ENCODE peak calls at places on chromosomes 5 and 9, in eight cellular contexts. One of them, this sample, is unnamed.

GRCh38 chr9:29999645-30000044 is 2384.8 kb upstream of the ACO1 start:
- DNase-seq in sigmoid colon: no peak
- DNase-seq in A172: no peak
- DNase-seq in RWPE1: no peak
- DNase-seq in activated T-helper 2 cell treated with anti-CD3 and anti-CD28 coated beads, Interferon-gamma antibody, Interleukin-2, Interleukin-4, amounts not matched to agents 10 μg/mL and 5 μg/mL and 100 μg/mL, durations not matched to agents 14 hours and 24 hours and 36 hours: no peak
- DNase-seq in body of pancreas: no peak
- DNase-seq in left cardiac atrium: no peak
- DNase-seq in bronchial epithelial cell: no peak
- DNase-seq in this sample: no peak

GRCh38 chr9:136516191-136516654 is 29.6 kb downstream of the NOTCH1 start:
- DNase-seq in A172: no peak
- DNase-seq in RWPE1: no peak
- DNase-seq in activated T-helper 2 cell treated with anti-CD3 and anti-CD28 coated beads, Interferon-gamma antibody, Interleukin-2, Interleukin-4, amounts not matched to agents 10 μg/mL and 5 μg/mL and 100 μg/mL, durations not matched to agents 14 hours and 24 hours and 36 hours: no peak
- DNase-seq in bronchial epithelial cell: no peak
- DNase-seq in left cardiac atrium: no peak
- DNase-seq in body of pancreas: no peak
- DNase-seq in sigmoid colon: no peak
- DNase-seq in this sample: no peak

GRCh38 chr9:1604942-1605560 is 410.1 kb upstream of the SMARCA2 start:
- DNase-seq in activated T-helper 2 cell treated with anti-CD3 and anti-CD28 coated beads, Interferon-gamma antibody, Interleukin-2, Interleukin-4, amounts not matched to agents 10 μg/mL and 5 μg/mL and 100 μg/mL, durations not matched to agents 14 hours and 24 hours and 36 hours: no peak
- DNase-seq in bronchial epithelial cell: peak; percentile 64
- DNase-seq in left cardiac atrium: no peak
- DNase-seq in A172: peak; percentile 15
- DNase-seq in sigmoid colon: no peak
- DNase-seq in RWPE1: peak; percentile 20
- DNase-seq in body of pancreas: no peak
- DNase-seq in this sample: peak; percentile 47

GRCh38 chr5:11894992-11895391 is 9.3 kb downstream of the CTNND2 start:
- DNase-seq in activated T-helper 2 cell treated with anti-CD3 and anti-CD28 coated beads, Interferon-gamma antibody, Interleukin-2, Interleukin-4, amounts not matched to agents 10 μg/mL and 5 μg/mL and 100 μg/mL, durations not matched to agents 14 hours and 24 hours and 36 hours: no peak
- DNase-seq in body of pancreas: peak; percentile 90
- DNase-seq in left cardiac atrium: no peak
- DNase-seq in bronchial epithelial cell: no peak
- DNase-seq in A172: no peak
- DNase-seq in RWPE1: no peak
- DNase-seq in sigmoid colon: no peak
- DNase-seq in this sample: no peak

GRCh38 chr5:107764976-107765684 is 94.4 kb upstream of the EFNA5 start:
- DNase-seq in RWPE1: no peak
- DNase-seq in left cardiac atrium: no peak
- DNase-seq in A172: no peak
- DNase-seq in bronchial epithelial cell: no peak
- DNase-seq in sigmoid colon: no peak
- DNase-seq in activated T-helper 2 cell treated with anti-CD3 and anti-CD28 coated beads, Interferon-gamma antibody, Interleukin-2, Interleukin-4, amounts not matched to agents 10 μg/mL and 5 μg/mL and 100 μg/mL, durations not matched to agents 14 hours and 24 hours and 36 hours: no peak
- DNase-seq in body of pancreas: no peak
- DNase-seq in this sample: no peak

GRCh38 chr9:36842560-36843530 is 191.2 kb downstream of the PAX5 start:
- DNase-seq in RWPE1: no peak
- DNase-seq in activated T-helper 2 cell treated with anti-CD3 and anti-CD28 coated beads, Interferon-gamma antibody, Interleukin-2, Interleukin-4, amounts not matched to agents 10 μg/mL and 5 μg/mL and 100 μg/mL, durations not matched to agents 14 hours and 24 hours and 36 hours: no peak
- DNase-seq in sigmoid colon: no peak
- DNase-seq in bronchial epithelial cell: no peak
- DNase-seq in A172: no peak
- DNase-seq in body of pancreas: no peak
- DNase-seq in left cardiac atrium: no peak
- DNase-seq in this sample: no peak

GRCh38 chr9:37969130-37969529 is 65.2 kb upstream of the SLC25A51 start:
- DNase-seq in bronchial epithelial cell: no peak
- DNase-seq in sigmoid colon: no peak
- DNase-seq in A172: peak; percentile 62
- DNase-seq in left cardiac atrium: peak; percentile 70
- DNase-seq in body of pancreas: peak; percentile 98
- DNase-seq in RWPE1: no peak
- DNase-seq in activated T-helper 2 cell treated with anti-CD3 and anti-CD28 coated beads, Interferon-gamma antibody, Interleukin-2, Interleukin-4, amounts not matched to agents 10 μg/mL and 5 μg/mL and 100 μg/mL, durations not matched to agents 14 hours and 24 hours and 36 hours: no peak
- DNase-seq in this sample: no peak

GRCh38 chr9:2729003-2729402 is 11.7 kb downstream of the KCNV2 start:
- DNase-seq in activated T-helper 2 cell treated with anti-CD3 and anti-CD28 coated beads, Interferon-gamma antibody, Interleukin-2, Interleukin-4, amounts not matched to agents 10 μg/mL and 5 μg/mL and 100 μg/mL, durations not matched to agents 14 hours and 24 hours and 36 hours: no peak
- DNase-seq in bronchial epithelial cell: peak; percentile 36
- DNase-seq in left cardiac atrium: no peak
- DNase-seq in A172: peak; percentile 26
- DNase-seq in RWPE1: no peak
- DNase-seq in body of pancreas: no peak
- DNase-seq in sigmoid colon: no peak
- DNase-seq in this sample: no peak

GRCh38 chr9:37953775-37954437 is 50.0 kb upstream of the SLC25A51 start:
- DNase-seq in A172: peak; percentile 97
- DNase-seq in activated T-helper 2 cell treated with anti-CD3 and anti-CD28 coated beads, Interferon-gamma antibody, Interleukin-2, Interleukin-4, amounts not matched to agents 10 μg/mL and 5 μg/mL and 100 μg/mL, durations not matched to agents 14 hours and 24 hours and 36 hours: no peak
- DNase-seq in body of pancreas: no peak
- DNase-seq in bronchial epithelial cell: peak; percentile 98
- DNase-seq in left cardiac atrium: peak; percentile 65
- DNase-seq in sigmoid colon: no peak
- DNase-seq in RWPE1: peak; percentile 95
- DNase-seq in this sample: no peak

GRCh38 chr5:54643679-54644078 is 126.1 kb downstream of the SNX18 start:
- DNase-seq in bronchial epithelial cell: peak; percentile 96
- DNase-seq in A172: peak; percentile 82
- DNase-seq in left cardiac atrium: no peak
- DNase-seq in RWPE1: peak; percentile 85
- DNase-seq in sigmoid colon: no peak
- DNase-seq in body of pancreas: no peak
- DNase-seq in activated T-helper 2 cell treated with anti-CD3 and anti-CD28 coated beads, Interferon-gamma antibody, Interleukin-2, Interleukin-4, amounts not matched to agents 10 μg/mL and 5 μg/mL and 100 μg/mL, durations not matched to agents 14 hours and 24 hours and 36 hours: no peak
- DNase-seq in this sample: no peak

GRCh38 chr5:104429911-104430310 is 867.3 kb upstream of the NUDT12 start:
- DNase-seq in sigmoid colon: no peak
- DNase-seq in activated T-helper 2 cell treated with anti-CD3 and anti-CD28 coated beads, Interferon-gamma antibody, Interleukin-2, Interleukin-4, amounts not matched to agents 10 μg/mL and 5 μg/mL and 100 μg/mL, durations not matched to agents 14 hours and 24 hours and 36 hours: no peak
- DNase-seq in RWPE1: no peak
- DNase-seq in body of pancreas: no peak
- DNase-seq in left cardiac atrium: no peak
- DNase-seq in bronchial epithelial cell: no peak
- DNase-seq in A172: no peak
- DNase-seq in this sample: no peak

GRCh38 chr5:16897284-16897704 is 38.8 kb downstream of the MYO10 start:
- DNase-seq in bronchial epithelial cell: no peak
- DNase-seq in body of pancreas: no peak
- DNase-seq in activated T-helper 2 cell treated with anti-CD3 and anti-CD28 coated beads, Interferon-gamma antibody, Interleukin-2, Interleukin-4, amounts not matched to agents 10 μg/mL and 5 μg/mL and 100 μg/mL, durations not matched to agents 14 hours and 24 hours and 36 hours: no peak
- DNase-seq in sigmoid colon: no peak
- DNase-seq in A172: peak; percentile 54
- DNase-seq in RWPE1: peak; percentile 45
- DNase-seq in left cardiac atrium: no peak
- DNase-seq in this sample: no peak

GRCh38 chr9:132647355-132647754 is 22.4 kb downstream of the DDX31 start:
- DNase-seq in A172: peak; percentile 99
- DNase-seq in RWPE1: no peak
- DNase-seq in left cardiac atrium: no peak
- DNase-seq in sigmoid colon: no peak
- DNase-seq in activated T-helper 2 cell treated with anti-CD3 and anti-CD28 coated beads, Interferon-gamma antibody, Interleukin-2, Interleukin-4, amounts not matched to agents 10 μg/mL and 5 μg/mL and 100 μg/mL, durations not matched to agents 14 hours and 24 hours and 36 hours: no peak
- DNase-seq in bronchial epithelial cell: no peak
- DNase-seq in body of pancreas: no peak
- DNase-seq in this sample: no peak

GRCh38 chr9:120882935-120883607 is 6.1 kb upstream of the PHF19 start:
- DNase-seq in left cardiac atrium: no peak
- DNase-seq in activated T-helper 2 cell treated with anti-CD3 and anti-CD28 coated beads, Interferon-gamma antibody, Interleukin-2, Interleukin-4, amounts not matched to agents 10 μg/mL and 5 μg/mL and 100 μg/mL, durations not matched to agents 14 hours and 24 hours and 36 hours: no peak
- DNase-seq in body of pancreas: peak; percentile 46
- DNase-seq in RWPE1: no peak
- DNase-seq in A172: no peak
- DNase-seq in sigmoid colon: no peak
- DNase-seq in bronchial epithelial cell: no peak
- DNase-seq in this sample: no peak

GRCh38 chr5:113425909-113426308 is 8.9 kb downstream of the TSSK1B start:
- DNase-seq in left cardiac atrium: no peak
- DNase-seq in A172: no peak
- DNase-seq in bronchial epithelial cell: peak; percentile 10
- DNase-seq in sigmoid colon: no peak
- DNase-seq in body of pancreas: no peak
- DNase-seq in RWPE1: no peak
- DNase-seq in activated T-helper 2 cell treated with anti-CD3 and anti-CD28 coated beads, Interferon-gamma antibody, Interleukin-2, Interleukin-4, amounts not matched to agents 10 μg/mL and 5 μg/mL and 100 μg/mL, durations not matched to agents 14 hours and 24 hours and 36 hours: no peak
- DNase-seq in this sample: no peak

GRCh38 chr5:83524991-83525390 is 53.4 kb downstream of the VCAN start:
- DNase-seq in left cardiac atrium: no peak
- DNase-seq in RWPE1: no peak
- DNase-seq in A172: no peak
- DNase-seq in body of pancreas: no peak
- DNase-seq in bronchial epithelial cell: no peak
- DNase-seq in sigmoid colon: no peak
- DNase-seq in activated T-helper 2 cell treated with anti-CD3 and anti-CD28 coated beads, Interferon-gamma antibody, Interleukin-2, Interleukin-4, amounts not matched to agents 10 μg/mL and 5 μg/mL and 100 μg/mL, durations not matched to agents 14 hours and 24 hours and 36 hours: no peak
- DNase-seq in this sample: no peak

GRCh38 chr5:172490739-172491461 is 36.6 kb upstream of the SH3PXD2B start:
- DNase-seq in sigmoid colon: no peak
- DNase-seq in bronchial epithelial cell: peak; percentile 26
- DNase-seq in RWPE1: peak; percentile 71
- DNase-seq in activated T-helper 2 cell treated with anti-CD3 and anti-CD28 coated beads, Interferon-gamma antibody, Interleukin-2, Interleukin-4, amounts not matched to agents 10 μg/mL and 5 μg/mL and 100 μg/mL, durations not matched to agents 14 hours and 24 hours and 36 hours: no peak
- DNase-seq in left cardiac atrium: no peak
- DNase-seq in A172: no peak
- DNase-seq in body of pancreas: no peak
- DNase-seq in this sample: no peak

GRCh38 chr5:158812381-158812780 is 287.3 kb downstream of the EBF1 start:
- DNase-seq in RWPE1: no peak
- DNase-seq in bronchial epithelial cell: no peak
- DNase-seq in left cardiac atrium: peak; percentile 29
- DNase-seq in activated T-helper 2 cell treated with anti-CD3 and anti-CD28 coated beads, Interferon-gamma antibody, Interleukin-2, Interleukin-4, amounts not matched to agents 10 μg/mL and 5 μg/mL and 100 μg/mL, durations not matched to agents 14 hours and 24 hours and 36 hours: peak; percentile 31
- DNase-seq in A172: no peak
- DNase-seq in sigmoid colon: peak; percentile 73
- DNase-seq in body of pancreas: no peak
- DNase-seq in this sample: no peak